ENCODE peak calls at places on chromosomes 11 and 22, in ten cellular contexts. One of them, this sample, is unnamed.

GRCh38 chr11:86954288-86955110 is 696 bp downstream of the FZD4 start:
- DNase-seq in heart right ventricle: peak
- DNase-seq in ascending aorta: peak
- DNase-seq in activated naive CD8-positive, alpha-beta T cell treated with anti-CD3 and anti-CD28 coated beads, Interleukin-2, amount 10 ng/mL, durations not matched to agents 7 days and 5 days: no peak
- DNase-seq in HuH-7: no peak
- DNase-seq in ovary: peak
- DNase-seq in stimulated activated CD4-positive, alpha-beta T cell treated with anti-CD3 and anti-CD28 coated beads, Interleukin-15, amount 100 ng/mL, for 1 hour: no peak
- DNase-seq in Calu3: peak
- DNase-seq in NCI-H2081: no peak
- DNase-seq in body of pancreas: peak
- DNase-seq in this sample: peak

GRCh38 chr22:26226538-26227297 is 57.5 kb downstream of the SEZ6L start:
- DNase-seq in activated naive CD8-positive, alpha-beta T cell treated with anti-CD3 and anti-CD28 coated beads, Interleukin-2, amount 10 ng/mL, durations not matched to agents 7 days and 5 days: no peak
- DNase-seq in ascending aorta: no peak
- DNase-seq in NCI-H2081: no peak
- DNase-seq in stimulated activated CD4-positive, alpha-beta T cell treated with anti-CD3 and anti-CD28 coated beads, Interleukin-15, amount 100 ng/mL, for 1 hour: no peak
- DNase-seq in ovary: no peak
- DNase-seq in Calu3: no peak
- DNase-seq in HuH-7: no peak
- DNase-seq in heart right ventricle: no peak
- DNase-seq in body of pancreas: no peak
- DNase-seq in this sample: no peak

GRCh38 chr22:26777402-26777801 is 120.0 kb downstream of the MIAT start:
- DNase-seq in body of pancreas: no peak
- DNase-seq in activated naive CD8-positive, alpha-beta T cell treated with anti-CD3 and anti-CD28 coated beads, Interleukin-2, amount 10 ng/mL, durations not matched to agents 7 days and 5 days: no peak
- DNase-seq in ascending aorta: no peak
- DNase-seq in HuH-7: no peak
- DNase-seq in stimulated activated CD4-positive, alpha-beta T cell treated with anti-CD3 and anti-CD28 coated beads, Interleukin-15, amount 100 ng/mL, for 1 hour: no peak
- DNase-seq in NCI-H2081: no peak
- DNase-seq in Calu3: no peak
- DNase-seq in ovary: no peak
- DNase-seq in heart right ventricle: peak
- DNase-seq in this sample: no peak

GRCh38 chr11:118484405-118484804 is 42.9 kb upstream of the TTC36 start:
- DNase-seq in activated naive CD8-positive, alpha-beta T cell treated with anti-CD3 and anti-CD28 coated beads, Interleukin-2, amount 10 ng/mL, durations not matched to agents 7 days and 5 days: no peak
- DNase-seq in HuH-7: no peak
- DNase-seq in ovary: no peak
- DNase-seq in heart right ventricle: no peak
- DNase-seq in NCI-H2081: no peak
- DNase-seq in stimulated activated CD4-positive, alpha-beta T cell treated with anti-CD3 and anti-CD28 coated beads, Interleukin-15, amount 100 ng/mL, for 1 hour: no peak
- DNase-seq in ascending aorta: no peak
- DNase-seq in Calu3: no peak
- DNase-seq in body of pancreas: no peak
- DNase-seq in this sample: no peak

GRCh38 chr11:1568451-1568911 is 3.6 kb downstream of the DUSP8 start:
- DNase-seq in Calu3: no peak
- DNase-seq in activated naive CD8-positive, alpha-beta T cell treated with anti-CD3 and anti-CD28 coated beads, Interleukin-2, amount 10 ng/mL, durations not matched to agents 7 days and 5 days: no peak
- DNase-seq in body of pancreas: peak
- DNase-seq in ovary: peak
- DNase-seq in NCI-H2081: peak
- DNase-seq in ascending aorta: no peak
- DNase-seq in stimulated activated CD4-positive, alpha-beta T cell treated with anti-CD3 and anti-CD28 coated beads, Interleukin-15, amount 100 ng/mL, for 1 hour: no peak
- DNase-seq in HuH-7: no peak
- DNase-seq in heart right ventricle: no peak
- DNase-seq in this sample: peak

GRCh38 chr11:134995746-134996145 is 583.7 kb upstream of the B3GAT1 start:
- DNase-seq in ovary: no peak
- DNase-seq in Calu3: no peak
- DNase-seq in HuH-7: no peak
- DNase-seq in stimulated activated CD4-positive, alpha-beta T cell treated with anti-CD3 and anti-CD28 coated beads, Interleukin-15, amount 100 ng/mL, for 1 hour: no peak
- DNase-seq in body of pancreas: no peak
- DNase-seq in ascending aorta: no peak
- DNase-seq in NCI-H2081: no peak
- DNase-seq in heart right ventricle: no peak
- DNase-seq in activated naive CD8-positive, alpha-beta T cell treated with anti-CD3 and anti-CD28 coated beads, Interleukin-2, amount 10 ng/mL, durations not matched to agents 7 days and 5 days: no peak
- DNase-seq in this sample: no peak

GRCh38 chr11:82176365-82176764 is 557.3 kb downstream of the FAM181B start:
- DNase-seq in body of pancreas: no peak
- DNase-seq in heart right ventricle: no peak
- DNase-seq in NCI-H2081: no peak
- DNase-seq in HuH-7: no peak
- DNase-seq in ascending aorta: no peak
- DNase-seq in activated naive CD8-positive, alpha-beta T cell treated with anti-CD3 and anti-CD28 coated beads, Interleukin-2, amount 10 ng/mL, durations not matched to agents 7 days and 5 days: no peak
- DNase-seq in stimulated activated CD4-positive, alpha-beta T cell treated with anti-CD3 and anti-CD28 coated beads, Interleukin-15, amount 100 ng/mL, for 1 hour: no peak
- DNase-seq in ovary: no peak
- DNase-seq in Calu3: no peak
- DNase-seq in this sample: no peak

GRCh38 chr22:42299586-42300285 is 29.3 kb upstream of the TCF20 start:
- DNase-seq in NCI-H2081: no peak
- DNase-seq in ascending aorta: no peak
- DNase-seq in body of pancreas: peak
- DNase-seq in stimulated activated CD4-positive, alpha-beta T cell treated with anti-CD3 and anti-CD28 coated beads, Interleukin-15, amount 100 ng/mL, for 1 hour: peak
- DNase-seq in heart right ventricle: peak
- DNase-seq in activated naive CD8-positive, alpha-beta T cell treated with anti-CD3 and anti-CD28 coated beads, Interleukin-2, amount 10 ng/mL, durations not matched to agents 7 days and 5 days: peak
- DNase-seq in Calu3: no peak
- DNase-seq in HuH-7: no peak
- DNase-seq in ovary: no peak
- DNase-seq in this sample: no peak

GRCh38 chr11:100929377-100929776 is 200.2 kb downstream of the PGR start:
- DNase-seq in Calu3: no peak
- DNase-seq in stimulated activated CD4-positive, alpha-beta T cell treated with anti-CD3 and anti-CD28 coated beads, Interleukin-15, amount 100 ng/mL, for 1 hour: no peak
- DNase-seq in heart right ventricle: no peak
- DNase-seq in body of pancreas: no peak
- DNase-seq in activated naive CD8-positive, alpha-beta T cell treated with anti-CD3 and anti-CD28 coated beads, Interleukin-2, amount 10 ng/mL, durations not matched to agents 7 days and 5 days: no peak
- DNase-seq in ascending aorta: no peak
- DNase-seq in ovary: no peak
- DNase-seq in NCI-H2081: no peak
- DNase-seq in HuH-7: no peak
- DNase-seq in this sample: no peak

GRCh38 chr11:96037267-96037990 is 113.5 kb upstream of the MTMR2 start:
- DNase-seq in ovary: no peak
- DNase-seq in ascending aorta: no peak
- DNase-seq in stimulated activated CD4-positive, alpha-beta T cell treated with anti-CD3 and anti-CD28 coated beads, Interleukin-15, amount 100 ng/mL, for 1 hour: no peak
- DNase-seq in NCI-H2081: peak
- DNase-seq in HuH-7: no peak
- DNase-seq in heart right ventricle: no peak
- DNase-seq in activated naive CD8-positive, alpha-beta T cell treated with anti-CD3 and anti-CD28 coated beads, Interleukin-2, amount 10 ng/mL, durations not matched to agents 7 days and 5 days: no peak
- DNase-seq in Calu3: peak
- DNase-seq in body of pancreas: no peak
- DNase-seq in this sample: no peak

GRCh38 chr11:128453444-128454336 is 133.7 kb downstream of the ETS1 start:
- DNase-seq in Calu3: no peak
- DNase-seq in NCI-H2081: peak
- DNase-seq in stimulated activated CD4-positive, alpha-beta T cell treated with anti-CD3 and anti-CD28 coated beads, Interleukin-15, amount 100 ng/mL, for 1 hour: no peak
- DNase-seq in HuH-7: no peak
- DNase-seq in heart right ventricle: peak
- DNase-seq in activated naive CD8-positive, alpha-beta T cell treated with anti-CD3 and anti-CD28 coated beads, Interleukin-2, amount 10 ng/mL, durations not matched to agents 7 days and 5 days: no peak
- DNase-seq in ascending aorta: peak
- DNase-seq in body of pancreas: peak
- DNase-seq in ovary: peak
- DNase-seq in this sample: no peak

GRCh38 chr11:66861774-66862558 is 5.1 kb downstream of the LRFN4 start:
- DNase-seq in Calu3: no peak
- DNase-seq in heart right ventricle: no peak
- DNase-seq in activated naive CD8-positive, alpha-beta T cell treated with anti-CD3 and anti-CD28 coated beads, Interleukin-2, amount 10 ng/mL, durations not matched to agents 7 days and 5 days: no peak
- DNase-seq in ovary: no peak
- DNase-seq in body of pancreas: no peak
- DNase-seq in HuH-7: no peak
- DNase-seq in ascending aorta: no peak
- DNase-seq in NCI-H2081: no peak
- DNase-seq in stimulated activated CD4-positive, alpha-beta T cell treated with anti-CD3 and anti-CD28 coated beads, Interleukin-15, amount 100 ng/mL, for 1 hour: no peak
- DNase-seq in this sample: no peak

GRCh38 chr11:21933095-21933494 is 259.8 kb upstream of the ANO5 start:
- DNase-seq in ovary: no peak
- DNase-seq in stimulated activated CD4-positive, alpha-beta T cell treated with anti-CD3 and anti-CD28 coated beads, Interleukin-15, amount 100 ng/mL, for 1 hour: no peak
- DNase-seq in HuH-7: peak
- DNase-seq in heart right ventricle: no peak
- DNase-seq in NCI-H2081: no peak
- DNase-seq in ascending aorta: no peak
- DNase-seq in activated naive CD8-positive, alpha-beta T cell treated with anti-CD3 and anti-CD28 coated beads, Interleukin-2, amount 10 ng/mL, durations not matched to agents 7 days and 5 days: no peak
- DNase-seq in body of pancreas: no peak
- DNase-seq in Calu3: no peak
- DNase-seq in this sample: no peak

GRCh38 chr11:85464283-85464682 is 162.9 kb downstream of the DLG2 start:
- DNase-seq in activated naive CD8-positive, alpha-beta T cell treated with anti-CD3 and anti-CD28 coated beads, Interleukin-2, amount 10 ng/mL, durations not matched to agents 7 days and 5 days: no peak
- DNase-seq in HuH-7: no peak
- DNase-seq in body of pancreas: no peak
- DNase-seq in heart right ventricle: no peak
- DNase-seq in stimulated activated CD4-positive, alpha-beta T cell treated with anti-CD3 and anti-CD28 coated beads, Interleukin-15, amount 100 ng/mL, for 1 hour: no peak
- DNase-seq in Calu3: no peak
- DNase-seq in ascending aorta: no peak
- DNase-seq in ovary: no peak
- DNase-seq in NCI-H2081: no peak
- DNase-seq in this sample: no peak

GRCh38 chr11:86743223-86744118 is 56.9 kb upstream of the PRSS23 start:
- DNase-seq in stimulated activated CD4-positive, alpha-beta T cell treated with anti-CD3 and anti-CD28 coated beads, Interleukin-15, amount 100 ng/mL, for 1 hour: no peak
- DNase-seq in heart right ventricle: no peak
- DNase-seq in Calu3: peak
- DNase-seq in ascending aorta: peak
- DNase-seq in HuH-7: no peak
- DNase-seq in body of pancreas: peak
- DNase-seq in NCI-H2081: no peak
- DNase-seq in activated naive CD8-positive, alpha-beta T cell treated with anti-CD3 and anti-CD28 coated beads, Interleukin-2, amount 10 ng/mL, durations not matched to agents 7 days and 5 days: no peak
- DNase-seq in ovary: no peak
- DNase-seq in this sample: no peak

GRCh38 chr11:72741429-72741833 is 10.8 kb downstream of the ARAP1 start:
- DNase-seq in ascending aorta: no peak
- DNase-seq in Calu3: no peak
- DNase-seq in NCI-H2081: no peak
- DNase-seq in activated naive CD8-positive, alpha-beta T cell treated with anti-CD3 and anti-CD28 coated beads, Interleukin-2, amount 10 ng/mL, durations not matched to agents 7 days and 5 days: no peak
- DNase-seq in HuH-7: peak
- DNase-seq in heart right ventricle: no peak
- DNase-seq in stimulated activated CD4-positive, alpha-beta T cell treated with anti-CD3 and anti-CD28 coated beads, Interleukin-15, amount 100 ng/mL, for 1 hour: no peak
- DNase-seq in body of pancreas: peak
- DNase-seq in ovary: no peak
- DNase-seq in this sample: peak

GRCh38 chr22:23243859-23244689 is 63.8 kb downstream of the BCR start:
- DNase-seq in ascending aorta: no peak
- DNase-seq in stimulated activated CD4-positive, alpha-beta T cell treated with anti-CD3 and anti-CD28 coated beads, Interleukin-15, amount 100 ng/mL, for 1 hour: no peak
- DNase-seq in HuH-7: no peak
- DNase-seq in activated naive CD8-positive, alpha-beta T cell treated with anti-CD3 and anti-CD28 coated beads, Interleukin-2, amount 10 ng/mL, durations not matched to agents 7 days and 5 days: no peak
- DNase-seq in heart right ventricle: no peak
- DNase-seq in NCI-H2081: no peak
- DNase-seq in Calu3: no peak
- DNase-seq in ovary: no peak
- DNase-seq in body of pancreas: no peak
- DNase-seq in this sample: no peak

GRCh38 chr11:95152878-95153856 is 63.5 kb downstream of the ENDOD1 start:
- DNase-seq in heart right ventricle: no peak
- DNase-seq in Calu3: no peak
- DNase-seq in ascending aorta: no peak
- DNase-seq in HuH-7: no peak
- DNase-seq in body of pancreas: no peak
- DNase-seq in NCI-H2081: no peak
- DNase-seq in activated naive CD8-positive, alpha-beta T cell treated with anti-CD3 and anti-CD28 coated beads, Interleukin-2, amount 10 ng/mL, durations not matched to agents 7 days and 5 days: no peak
- DNase-seq in stimulated activated CD4-positive, alpha-beta T cell treated with anti-CD3 and anti-CD28 coated beads, Interleukin-15, amount 100 ng/mL, for 1 hour: no peak
- DNase-seq in ovary: no peak
- DNase-seq in this sample: no peak

GRCh38 chr11:113705871-113706654 is at the start of gene TMPRSS5:
- DNase-seq in activated naive CD8-positive, alpha-beta T cell treated with anti-CD3 and anti-CD28 coated beads, Interleukin-2, amount 10 ng/mL, durations not matched to agents 7 days and 5 days: no peak
- DNase-seq in heart right ventricle: no peak
- DNase-seq in ovary: no peak
- DNase-seq in stimulated activated CD4-positive, alpha-beta T cell treated with anti-CD3 and anti-CD28 coated beads, Interleukin-15, amount 100 ng/mL, for 1 hour: no peak
- DNase-seq in Calu3: peak
- DNase-seq in NCI-H2081: peak
- DNase-seq in ascending aorta: no peak
- DNase-seq in HuH-7: no peak
- DNase-seq in body of pancreas: no peak
- DNase-seq in this sample: no peak

GRCh38 chr11:67691149-67691548 is 16.7 kb upstream of the ALDH3B2 start:
- DNase-seq in heart right ventricle: no peak
- DNase-seq in NCI-H2081: no peak
- DNase-seq in ascending aorta: no peak
- DNase-seq in Calu3: no peak
- DNase-seq in body of pancreas: no peak
- DNase-seq in activated naive CD8-positive, alpha-beta T cell treated with anti-CD3 and anti-CD28 coated beads, Interleukin-2, amount 10 ng/mL, durations not matched to agents 7 days and 5 days: no peak
- DNase-seq in stimulated activated CD4-positive, alpha-beta T cell treated with anti-CD3 and anti-CD28 coated beads, Interleukin-15, amount 100 ng/mL, for 1 hour: no peak
- DNase-seq in ovary: no peak
- DNase-seq in HuH-7: no peak
- DNase-seq in this sample: no peak

GRCh38 chr11:66543263-66544107 is 2.4 kb downstream of the ZDHHC24 start:
- DNase-seq in Calu3: no peak
- DNase-seq in HuH-7: no peak
- DNase-seq in ascending aorta: peak
- DNase-seq in NCI-H2081: no peak
- DNase-seq in activated naive CD8-positive, alpha-beta T cell treated with anti-CD3 and anti-CD28 coated beads, Interleukin-2, amount 10 ng/mL, durations not matched to agents 7 days and 5 days: peak
- DNase-seq in ovary: peak
- DNase-seq in heart right ventricle: peak
- DNase-seq in stimulated activated CD4-positive, alpha-beta T cell treated with anti-CD3 and anti-CD28 coated beads, Interleukin-15, amount 100 ng/mL, for 1 hour: peak
- DNase-seq in body of pancreas: peak
- DNase-seq in this sample: peak

GRCh38 chr22:48507171-48507570 is 1320.5 kb downstream of the BRD1 start:
- DNase-seq in heart right ventricle: no peak
- DNase-seq in HuH-7: no peak
- DNase-seq in Calu3: no peak
- DNase-seq in activated naive CD8-positive, alpha-beta T cell treated with anti-CD3 and anti-CD28 coated beads, Interleukin-2, amount 10 ng/mL, durations not matched to agents 7 days and 5 days: no peak
- DNase-seq in NCI-H2081: no peak
- DNase-seq in ascending aorta: no peak
- DNase-seq in ovary: no peak
- DNase-seq in body of pancreas: no peak
- DNase-seq in stimulated activated CD4-positive, alpha-beta T cell treated with anti-CD3 and anti-CD28 coated beads, Interleukin-15, amount 100 ng/mL, for 1 hour: no peak
- DNase-seq in this sample: no peak

GRCh38 chr11:3627291-3627690 is 14.5 kb downstream of the ART5 start:
- DNase-seq in Calu3: no peak
- DNase-seq in body of pancreas: no peak
- DNase-seq in ascending aorta: no peak
- DNase-seq in NCI-H2081: no peak
- DNase-seq in activated naive CD8-positive, alpha-beta T cell treated with anti-CD3 and anti-CD28 coated beads, Interleukin-2, amount 10 ng/mL, durations not matched to agents 7 days and 5 days: no peak
- DNase-seq in HuH-7: no peak
- DNase-seq in ovary: no peak
- DNase-seq in stimulated activated CD4-positive, alpha-beta T cell treated with anti-CD3 and anti-CD28 coated beads, Interleukin-15, amount 100 ng/mL, for 1 hour: no peak
- DNase-seq in heart right ventricle: no peak
- DNase-seq in this sample: no peak

GRCh38 chr11:119652907-119653659 is 75.9 kb downstream of the NECTIN1 start:
- DNase-seq in HuH-7: no peak
- DNase-seq in Calu3: no peak
- DNase-seq in activated naive CD8-positive, alpha-beta T cell treated with anti-CD3 and anti-CD28 coated beads, Interleukin-2, amount 10 ng/mL, durations not matched to agents 7 days and 5 days: no peak
- DNase-seq in NCI-H2081: no peak
- DNase-seq in stimulated activated CD4-positive, alpha-beta T cell treated with anti-CD3 and anti-CD28 coated beads, Interleukin-15, amount 100 ng/mL, for 1 hour: no peak
- DNase-seq in body of pancreas: no peak
- DNase-seq in heart right ventricle: no peak
- DNase-seq in ovary: no peak
- DNase-seq in ascending aorta: no peak
- DNase-seq in this sample: no peak

GRCh38 chr22:45543243-45543642 is 40.6 kb downstream of the FBLN1 start:
- DNase-seq in HuH-7: no peak
- DNase-seq in body of pancreas: no peak
- DNase-seq in NCI-H2081: no peak
- DNase-seq in activated naive CD8-positive, alpha-beta T cell treated with anti-CD3 and anti-CD28 coated beads, Interleukin-2, amount 10 ng/mL, durations not matched to agents 7 days and 5 days: no peak
- DNase-seq in heart right ventricle: no peak
- DNase-seq in Calu3: no peak
- DNase-seq in ascending aorta: no peak
- DNase-seq in ovary: no peak
- DNase-seq in stimulated activated CD4-positive, alpha-beta T cell treated with anti-CD3 and anti-CD28 coated beads, Interleukin-15, amount 100 ng/mL, for 1 hour: no peak
- DNase-seq in this sample: no peak

GRCh38 chr11:122690801-122691649 is 35.5 kb downstream of the UBASH3B start:
- DNase-seq in activated naive CD8-positive, alpha-beta T cell treated with anti-CD3 and anti-CD28 coated beads, Interleukin-2, amount 10 ng/mL, durations not matched to agents 7 days and 5 days: no peak
- DNase-seq in Calu3: no peak
- DNase-seq in heart right ventricle: peak
- DNase-seq in body of pancreas: peak
- DNase-seq in stimulated activated CD4-positive, alpha-beta T cell treated with anti-CD3 and anti-CD28 coated beads, Interleukin-15, amount 100 ng/mL, for 1 hour: no peak
- DNase-seq in ascending aorta: no peak
- DNase-seq in HuH-7: no peak
- DNase-seq in ovary: no peak
- DNase-seq in NCI-H2081: no peak
- DNase-seq in this sample: no peak

GRCh38 chr22:24554316-24555159 is at the start of gene GUCD1:
- DNase-seq in activated naive CD8-positive, alpha-beta T cell treated with anti-CD3 and anti-CD28 coated beads, Interleukin-2, amount 10 ng/mL, durations not matched to agents 7 days and 5 days: peak
- DNase-seq in heart right ventricle: no peak
- DNase-seq in ascending aorta: no peak
- DNase-seq in HuH-7: no peak
- DNase-seq in stimulated activated CD4-positive, alpha-beta T cell treated with anti-CD3 and anti-CD28 coated beads, Interleukin-15, amount 100 ng/mL, for 1 hour: peak
- DNase-seq in body of pancreas: peak
- DNase-seq in ovary: no peak
- DNase-seq in NCI-H2081: no peak
- DNase-seq in Calu3: peak
- DNase-seq in this sample: no peak

GRCh38 chr22:24727218-24727851 is 47.2 kb downstream of the PIWIL3 start:
- DNase-seq in HuH-7: no peak
- DNase-seq in ovary: no peak
- DNase-seq in stimulated activated CD4-positive, alpha-beta T cell treated with anti-CD3 and anti-CD28 coated beads, Interleukin-15, amount 100 ng/mL, for 1 hour: no peak
- DNase-seq in ascending aorta: no peak
- DNase-seq in Calu3: peak
- DNase-seq in body of pancreas: peak
- DNase-seq in heart right ventricle: peak
- DNase-seq in NCI-H2081: peak
- DNase-seq in activated naive CD8-positive, alpha-beta T cell treated with anti-CD3 and anti-CD28 coated beads, Interleukin-2, amount 10 ng/mL, durations not matched to agents 7 days and 5 days: no peak
- DNase-seq in this sample: no peak

This sample was measured in endothelial cell.